ENCODE peak calls at places on chromosome 16, in eight cellular contexts. A is hepatic stellate cell; N is NCI-H1694 treated with DMSO at 0.1 percent for 48 hours; Z is GM23338; I is stimulated activated CD4-positive, alpha-beta T cell treated with anti-CD3 and anti-CD28 coated beads, TNF-alpha, amount 100 ng/mL, for 4 hours; T is lower lobe of right lung; V is activated CD4-positive, CD25-positive, alpha-beta regulatory T cell; O is GM23248. K is an unnamed sample.

GRCh38 chr16:55943257-55943656 is 68.1 kb upstream of the CES5A start:
- DNase-seq in A (no peak), N (no peak), Z (no peak), I (no peak), T (no peak), V (no peak), O (no peak), K (no peak)

GRCh38 chr16:2882460-2883026 is 472 bp upstream of the FLYWCH2 start:
- DNase-seq in A (peak; percentile 97), N (peak; percentile 95), Z (peak; percentile 99), I (peak; percentile 86), T (peak; percentile 98), V (peak; percentile 87), O (peak; percentile 99), K (peak; percentile 88)

GRCh38 chr16:50467943-50468748 is 80.0 kb upstream of the NKD1 start:
- DNase-seq in A (no peak), N (peak; percentile 64), Z (peak; percentile 75), I (no peak), T (no peak), V (no peak), O (peak; percentile 24), K (no peak)

GRCh38 chr16:22838681-22839080 is 24.7 kb downstream of the HS3ST2 start:
- DNase-seq in A (no peak), N (no peak), Z (no peak), I (no peak), T (no peak), V (no peak), O (no peak), K (no peak)

GRCh38 chr16:50154369-50154947 is 1.4 kb downstream of the TENT4B start:
- DNase-seq in A (no peak), N (no peak), Z (peak; percentile 25), I (no peak), T (no peak), V (no peak), O (peak; percentile 42), K (no peak)

GRCh38 chr16:23538919-23539278 is 18.3 kb downstream of the EARS2 start:
- DNase-seq in A (no peak), N (no peak), Z (no peak), I (no peak), T (no peak), V (no peak), O (no peak), K (no peak)

GRCh38 chr16:12062343-12063003 is 85.9 kb downstream of the SNX29 start:
- DNase-seq in A (peak; percentile 76), N (no peak), Z (no peak), I (no peak), T (peak; percentile 90), V (no peak), O (peak; percentile 99), K (no peak)

GRCh38 chr16:85430523-85431381 is 182.4 kb upstream of the GSE1 start:
- DNase-seq in A (no peak), N (no peak), Z (no peak), I (no peak), T (peak; percentile 48), V (no peak), O (no peak), K (no peak)

GRCh38 chr16:68289621-68290329 is 21.0 kb downstream of the SLC7A6OS start:
- DNase-seq in A (no peak), N (no peak), Z (no peak), I (no peak), T (no peak), V (no peak), O (peak; percentile 54), K (no peak)

GRCh38 chr16:50156590-50156989 is 3.5 kb downstream of the TENT4B start:
- DNase-seq in A (no peak), N (no peak), Z (no peak), I (no peak), T (no peak), V (no peak), O (no peak), K (no peak)

GRCh38 chr16:2948807-2949704 is 15.0 kb upstream of the KREMEN2 start:
- DNase-seq in A (no peak), N (no peak), Z (no peak), I (no peak), T (no peak), V (no peak), O (no peak), K (no peak)

GRCh38 chr16:4924593-4925378 is 12.2 kb downstream of the PPL start:
- DNase-seq in A (no peak), N (no peak), Z (peak; percentile 65), I (no peak), T (peak; percentile 85), V (no peak), O (no peak), K (no peak)

GRCh38 chr16:17238285-17239028 is 232.3 kb downstream of the XYLT1 start:
- DNase-seq in A (no peak), N (no peak), Z (no peak), I (no peak), T (no peak), V (no peak), O (peak; percentile 59), K (no peak)

GRCh38 chr16:75319513-75320401 is 68.3 kb upstream of the BCAR1 start:
- DNase-seq in A (peak; percentile 69), N (no peak), Z (no peak), I (no peak), T (no peak), V (no peak), O (peak; percentile 93), K (no peak)

GRCh38 chr16:30953511-30954124 is 3.9 kb upstream of the SETD1A start:
- DNase-seq in A (peak; percentile 50), N (peak; percentile 80), Z (peak; percentile 95), I (peak; percentile 28), T (peak; percentile 69), V (peak; percentile 17), O (peak; percentile 85), K (peak; percentile 44)

GRCh38 chr16:16109453-16110110 is 113.7 kb downstream of the ABCC6 start:
- DNase-seq in A (no peak), N (no peak), Z (no peak), I (no peak), T (no peak), V (no peak), O (no peak), K (no peak)

GRCh38 chr16:82396509-82396908 is 226.5 kb upstream of the MPHOSPH6 start:
- DNase-seq in A (no peak), N (no peak), Z (no peak), I (no peak), T (no peak), V (no peak), O (no peak), K (no peak)

GRCh38 chr16:729768-730665 is 3.1 kb downstream of the HAGHL start:
- DNase-seq in A (no peak), N (no peak), Z (no peak), I (no peak), T (no peak), V (no peak), O (no peak), K (no peak)

K was measured in effector CD8-positive, alpha-beta T cell.